ENCODE peak calls at places on chromosomes 5 and 9, in five cellular contexts. A, X, U, V and D are unnamed samples.

GRCh38 chr9:113391917-113392316 is 9.2 kb downstream of the ALAD start:
- DNase-seq in A (no peak), X (no peak), U (no peak), V (no peak), D (no peak)

GRCh38 chr5:176533390-176533789 is 3.8 kb downstream of the RNF44 start:
- DNase-seq in A (no peak), X (peak; percentile 68), U (no peak), V (no peak), D (no peak)

GRCh38 chr5:147809830-147810666 is 21.4 kb downstream of the SPINK1 start:
- DNase-seq in A (no peak), X (no peak), U (no peak), V (no peak), D (no peak)

GRCh38 chr5:146494656-146495055 is 21.3 kb downstream of the GPR151 start:
- DNase-seq in A (no peak), X (no peak), U (no peak), V (no peak), D (no peak)

GRCh38 chr5:149358294-149358651 is 427 bp downstream of the PCYOX1L start:
- DNase-seq in A (no peak), X (peak; percentile 61), U (peak; percentile 28), V (no peak), D (no peak)

GRCh38 chr5:179023528-179024189 is at the start of gene ZNF879:
- DNase-seq in A (peak; percentile 91), X (peak; percentile 96), U (peak; percentile 95), V (peak; percentile 92), D (peak; percentile 67)

GRCh38 chr5:76084496-76085285 is 1.5 kb downstream of the SV2C start:
- DNase-seq in A (peak; percentile 23), X (no peak), U (no peak), V (peak; percentile 16), D (no peak)

GRCh38 chr5:62206150-62206829 is 99.7 kb upstream of the KIF2A start:
- DNase-seq in A (no peak), X (no peak), U (no peak), V (no peak), D (no peak)

GRCh38 chr5:2139478-2139877 is 256.8 kb upstream of the IRX4 start:
- DNase-seq in A (no peak), X (no peak), U (no peak), V (no peak), D (no peak)

GRCh38 chr9:134962065-134962997 is 44.6 kb upstream of the FCN1 start:
- DNase-seq in A (no peak), X (peak; percentile 40), U (no peak), V (peak; percentile 1), D (no peak)

GRCh38 chr5:151023651-151024050 is 3.3 kb downstream of the GPX3 start:
- DNase-seq in A (no peak), X (peak; percentile 68), U (peak; percentile 40), V (no peak), D (no peak)

GRCh38 chr9:137694962-137695875 is 76.4 kb downstream of the EHMT1 start:
- DNase-seq in A (peak; percentile 43), X (peak; percentile 70), U (peak; percentile 75), V (no peak), D (no peak)

GRCh38 chr5:87787640-87788039 is 374.9 kb upstream of the CCNH start:
- DNase-seq in A (no peak), X (no peak), U (no peak), V (no peak), D (no peak)

GRCh38 chr5:143923634-143924265 is 111.8 kb downstream of the HMHB1 start:
- DNase-seq in A (no peak), X (no peak), U (no peak), V (no peak), D (no peak)

GRCh38 chr9:133907302-133907880 is 84.7 kb downstream of the VAV2 start:
- DNase-seq in A (no peak), X (no peak), U (no peak), V (no peak), D (no peak)

GRCh38 chr5:6188344-6188743 is 190.0 kb downstream of the MED10 start:
- DNase-seq in A (no peak), X (no peak), U (no peak), V (no peak), D (no peak)

GRCh38 chr9:113164536-113165300 is 13.9 kb downstream of the SLC31A2 start:
- DNase-seq in A (peak; percentile 47), X (no peak), U (no peak), V (no peak), D (no peak)

GRCh38 chr9:79883073-79883645 is 311.4 kb downstream of the TLE4 start:
- DNase-seq in A (no peak), X (no peak), U (no peak), V (no peak), D (no peak)

GRCh38 chr5:154543380-154543779 is 65.4 kb upstream of the HAND1 start:
- DNase-seq in A (no peak), X (no peak), U (no peak), V (no peak), D (no peak)

GRCh38 chr5:150499437-150499956 is 8.4 kb upstream of the NDST1 start:
- DNase-seq in A (no peak), X (no peak), U (no peak), V (no peak), D (no peak)

GRCh38 chr5:53169933-53170332 is 60.4 kb upstream of the MOCS2 start:
- DNase-seq in A (no peak), X (no peak), U (no peak), V (no peak), D (no peak)

GRCh38 chr5:173451031-173451430 is 122.8 kb upstream of the STC2 start:
- DNase-seq in A (no peak), X (no peak), U (no peak), V (no peak), D (no peak)

GRCh38 chr9:127867356-127868277 is 9.9 kb downstream of the AK1 start:
- DNase-seq in A (no peak), X (no peak), U (no peak), V (no peak), D (no peak)

GRCh38 chr9:122394265-122395242 is 23.7 kb downstream of the PTGS1 start:
- DNase-seq in A (no peak), X (no peak), U (no peak), V (no peak), D (no peak)

GRCh38 chr5:40689442-40689841 is 9.7 kb downstream of the PTGER4 start:
- DNase-seq in A (no peak), X (no peak), U (peak; percentile 84), V (peak; percentile 43), D (peak; percentile 79)

GRCh38 chr5:96146675-96147074 is 185.0 kb upstream of the ELL2 start:
- DNase-seq in A (no peak), X (no peak), U (peak; percentile 20), V (no peak), D (peak; percentile 25)

GRCh38 chr5:67050125-67050524 is 146.5 kb downstream of the CD180 start:
- DNase-seq in A (no peak), X (no peak), U (peak; percentile 74), V (no peak), D (no peak)

GRCh38 chr9:109640232-109641078 is 139.5 kb upstream of the PALM2AKAP2 start:
- DNase-seq in A (peak; percentile 59), X (peak; percentile 50), U (no peak), V (no peak), D (no peak)

GRCh38 chr9:78097541-78097940 is 65.9 kb upstream of the GNAQ start:
- DNase-seq in A (no peak), X (no peak), U (no peak), V (no peak), D (no peak)

GRCh38 chr5:58582004-58582403 is 871 bp upstream of the RAB3C start:
- DNase-seq in A (no peak), X (peak; percentile 49), U (no peak), V (no peak), D (no peak)

GRCh38 chr9:130659699-130660248 is 4.6 kb upstream of the PRDM12 start:
- DNase-seq in A (no peak), X (no peak), U (no peak), V (no peak), D (no peak)

GRCh38 chr5:116044073-116044472 is 11.8 kb downstream of the ARL14EPL start:
- DNase-seq in A (no peak), X (no peak), U (no peak), V (no peak), D (no peak)

GRCh38 chr5:118243068-118243467 is 745.3 kb downstream of the DTWD2 start:
- DNase-seq in A (no peak), X (no peak), U (no peak), V (no peak), D (no peak)

GRCh38 chr9:127135056-127135745 is 12.8 kb upstream of the ANGPTL2 start:
- DNase-seq in A (no peak), X (no peak), U (no peak), V (no peak), D (no peak)

GRCh38 chr9:20823051-20823450 is 139.0 kb downstream of the FOCAD start:
- DNase-seq in A (no peak), X (no peak), U (no peak), V (no peak), D (no peak)

GRCh38 chr9:1096155-1096964 is 46.2 kb downstream of the DMRT2 start:
- DNase-seq in A (no peak), X (no peak), U (no peak), V (no peak), D (no peak)

GRCh38 chr5:78647838-78648358 is 674 bp downstream of the LHFPL2 start:
- DNase-seq in A (peak; percentile 69), X (peak; percentile 65), U (peak; percentile 52), V (no peak), D (no peak)

GRCh38 chr5:124642148-124642547 is 104.3 kb downstream of the ZNF608 start:
- DNase-seq in A (no peak), X (no peak), U (no peak), V (no peak), D (no peak)

GRCh38 chr9:128392302-128393152 is 21.4 kb downstream of the URM1 start:
- DNase-seq in A (no peak), X (no peak), U (no peak), V (no peak), D (no peak)